ENCODE peak calls at places on chromosomes 12 and 14, in six cellular contexts. L is effector memory CD8-positive, alpha-beta T cell; B is activated naive CD8-positive, alpha-beta T cell treated with anti-CD3 and anti-CD28 coated beads, Interleukin-2, amount 50 U/mL, for 24 hours; Q is stimulated activated CD8-positive, alpha-beta memory T cell treated with anti-CD3 and anti-CD28 coated beads, Interleukin-2, amount 100 ng/mL, for 1 hour; J is stimulated activated CD4-positive, alpha-beta T cell treated with anti-CD3 and anti-CD28 coated beads, Interleukin-1b, Interleukin-23, amount 100 ng/mL, for 1 hour; H is pons. K is an unnamed sample.

GRCh38 chr14:21518725-21519124 is 7.4 kb downstream of the SALL2 start:
- DNase-seq in J (no peak), H (no peak), Q (no peak), L (no peak), B (no peak), K (no peak)

GRCh38 chr14:88323520-88324199 is 591 bp upstream of the KCNK10 start:
- DNase-seq in H (no peak), J (no peak), L (no peak), Q (no peak), B (peak), K (no peak)

GRCh38 chr12:127235771-127236170 is 1031.2 kb upstream of the TMEM132C start:
- DNase-seq in Q (no peak), J (no peak), H (no peak), L (no peak), B (no peak), K (no peak)

GRCh38 chr12:3236345-3237153 is 159.4 kb downstream of the TSPAN9 start:
- DNase-seq in B (no peak), Q (no peak), H (no peak), J (no peak), L (no peak), K (no peak)

GRCh38 chr12:104171785-104172563 is 34.0 kb upstream of the NFYB start:
- DNase-seq in J (no peak), B (no peak), Q (no peak), H (no peak), L (no peak), K (no peak)

GRCh38 chr12:39102474-39103209 is 197.3 kb upstream of the CPNE8 start:
- DNase-seq in J (no peak), L (no peak), B (no peak), H (no peak), Q (no peak), K (no peak)

GRCh38 chr12:79848321-79848720 is 86.6 kb downstream of the PPP1R12A start:
- DNase-seq in B (no peak), L (no peak), Q (no peak), H (no peak), J (no peak), K (no peak)

GRCh38 chr14:64723691-64724577 is 19.7 kb downstream of the PLEKHG3 start:
- DNase-seq in L (peak), B (no peak), H (peak), J (no peak), Q (no peak), K (no peak)

GRCh38 chr12:80045594-80045993 is 53.7 kb upstream of the OTOGL start:
- DNase-seq in B (no peak), Q (no peak), L (no peak), H (no peak), J (no peak), K (no peak)

GRCh38 chr12:120468271-120468845 is 1.2 kb downstream of the SRSF9 start:
- DNase-seq in J (no peak), L (no peak), B (peak), Q (no peak), H (no peak), K (no peak)

GRCh38 chr14:69876848-69877306 is 2.3 kb upstream of the SMOC1 start:
- DNase-seq in J (no peak), Q (no peak), B (no peak), L (no peak), H (no peak), K (no peak)

GRCh38 chr14:100261621-100262020 is 22.7 kb downstream of the YY1 start:
- DNase-seq in L (no peak), J (no peak), Q (no peak), H (no peak), B (no peak), K (no peak)

GRCh38 chr12:121060149-121061001 is 21.3 kb upstream of the OASL start:
- DNase-seq in J (no peak), B (peak), Q (no peak), H (peak), L (peak), K (no peak)

GRCh38 chr12:7047318-7047717 is 13.2 kb upstream of the C1S start:
- DNase-seq in Q (no peak), J (no peak), L (no peak), B (no peak), H (no peak), K (no peak)

GRCh38 chr12:96425321-96425720 is 25.1 kb upstream of the CDK17 start:
- DNase-seq in H (no peak), Q (no peak), J (no peak), B (peak), L (no peak), K (no peak)

GRCh38 chr12:48831257-48831656 is 13.0 kb downstream of the CACNB3 start:
- DNase-seq in Q (no peak), L (no peak), J (no peak), B (no peak), H (no peak), K (no peak)

GRCh38 chr12:102961488-102961801 is 4.0 kb downstream of the ASCL1 start:
- DNase-seq in J (no peak), L (no peak), B (no peak), H (no peak), Q (no peak), K (no peak)

GRCh38 chr14:97832734-97833133 is 1035.6 kb downstream of the VRK1 start:
- DNase-seq in J (no peak), Q (no peak), L (no peak), H (no peak), B (no peak), K (no peak)

GRCh38 chr14:82776958-82777357 is 1243.3 kb upstream of the SEL1L start:
- DNase-seq in B (no peak), Q (no peak), J (no peak), H (no peak), L (no peak), K (no peak)

GRCh38 chr12:4287325-4288290 is 14.0 kb downstream of the CCND2 start:
- DNase-seq in B (peak), L (no peak), Q (no peak), H (no peak), J (no peak), K (no peak)

GRCh38 chr12:28742791-28743190 is 406.3 kb upstream of the FAR2 start:
- DNase-seq in H (no peak), J (no peak), Q (no peak), L (no peak), B (no peak), K (no peak)